ENCODE peak calls at places on chromosomes 2 and 18, in eight cellular contexts. T is H7, S is tibial nerve, K is foreskin melanocyte, I is T-helper 2 cell, V is GM23248, H is Daoy, D is type B pancreatic cell. Q is an unnamed sample.

GRCh38 chr2:150109912-150110311 is 377.6 kb downstream of the RND3 start:
- DNase-seq in T (no peak), S (no peak), K (no peak), I (no peak), V (no peak), H (no peak), D (no peak), Q (no peak)

GRCh38 chr2:202317080-202317859 is 51.7 kb downstream of the NOP58 start:
- DNase-seq in T (no peak), S (peak), K (peak), I (no peak), V (peak), H (peak), D (no peak), Q (no peak)

GRCh38 chr2:182129188-182129707 is 143.6 kb downstream of the PPP1R1C start:
- DNase-seq in T (no peak), S (no peak), K (no peak), I (no peak), V (no peak), H (no peak), D (no peak), Q (no peak)

GRCh38 chr18:32328974-32329373 is 139.1 kb downstream of the MEP1B start:
- DNase-seq in T (no peak), S (peak), K (no peak), I (no peak), V (no peak), H (no peak), D (no peak), Q (no peak)

GRCh38 chr2:192194065-192194865 is 468 bp downstream of the TMEFF2 start:
- DNase-seq in T (peak), S (no peak), K (no peak), I (no peak), V (peak), H (peak), D (peak), Q (no peak)

GRCh38 chr2:41870257-41870570 is 177.6 kb upstream of the PKDCC start:
- DNase-seq in T (no peak), S (no peak), K (no peak), I (no peak), V (no peak), H (no peak), D (no peak), Q (no peak)

GRCh38 chr2:101132202-101132601 is 19.0 kb downstream of the TBC1D8 start:
- DNase-seq in T (no peak), S (no peak), K (no peak), I (no peak), V (no peak), H (no peak), D (no peak), Q (no peak)

GRCh38 chr2:38056216-38056615 is 19.7 kb downstream of the CYP1B1 start:
- DNase-seq in T (no peak), S (no peak), K (no peak), I (no peak), V (no peak), H (peak), D (no peak), Q (no peak)

GRCh38 chr2:47888581-47889280 is 17.6 kb downstream of the FBXO11 start:
- DNase-seq in T (no peak), S (no peak), K (no peak), I (peak), V (peak), H (no peak), D (no peak), Q (no peak)

GRCh38 chr2:133859578-133859977 is 291.3 kb upstream of the NCKAP5 start:
- DNase-seq in T (no peak), S (no peak), K (no peak), I (no peak), V (no peak), H (no peak), D (no peak), Q (no peak)

GRCh38 chr2:188813846-188814245 is 160.3 kb upstream of the COL3A1 start:
- DNase-seq in T (no peak), S (no peak), K (no peak), I (no peak), V (peak), H (peak), D (no peak), Q (no peak)

GRCh38 chr18:37657413-37657965 is 91.9 kb upstream of the CELF4 start:
- DNase-seq in T (no peak), S (no peak), K (no peak), I (no peak), V (no peak), H (no peak), D (no peak), Q (no peak)

GRCh38 chr2:96146151-96146880 is 1.1 kb upstream of the DUSP2 start:
- DNase-seq in T (peak), S (no peak), K (no peak), I (peak), V (no peak), H (peak), D (no peak), Q (peak)

GRCh38 chr2:56474412-56475158 is 290.8 kb downstream of the CCDC85A start:
- DNase-seq in T (no peak), S (no peak), K (no peak), I (no peak), V (peak), H (peak), D (no peak), Q (no peak)

GRCh38 chr18:9366126-9366714 is 31.6 kb downstream of the TWSG1 start:
- DNase-seq in T (peak), S (peak), K (no peak), I (no peak), V (peak), H (peak), D (no peak), Q (no peak)

GRCh38 chr2:46831869-46832265 is 83.7 kb downstream of the MCFD2 start:
- DNase-seq in T (no peak), S (no peak), K (no peak), I (no peak), V (peak), H (no peak), D (no peak), Q (no peak)

GRCh38 chr2:239684271-239684670 is 283.5 kb upstream of the HDAC4 start:
- DNase-seq in T (no peak), S (no peak), K (no peak), I (no peak), V (no peak), H (no peak), D (no peak), Q (no peak)

GRCh38 chr2:218217366-218218309 is 649 bp downstream of the ARPC2 start:
- DNase-seq in T (peak), S (no peak), K (no peak), I (peak), V (peak), H (peak), D (peak), Q (peak)

GRCh38 chr18:75265255-75265654 is 54.7 kb downstream of the TSHZ1 start:
- DNase-seq in T (no peak), S (no peak), K (no peak), I (no peak), V (no peak), H (no peak), D (no peak), Q (no peak)

GRCh38 chr2:224778474-224778877 is 62.3 kb upstream of the CCDC195 start:
- DNase-seq in T (peak), S (peak), K (peak), I (peak), V (peak), H (peak), D (no peak), Q (peak)

GRCh38 chr2:163664610-163665009 is 71.2 kb downstream of the FIGN start:
- DNase-seq in T (no peak), S (no peak), K (no peak), I (no peak), V (peak), H (no peak), D (no peak), Q (no peak)

GRCh38 chr2:162242586-162243304 is 500 bp downstream of the FAP start:
- DNase-seq in T (no peak), S (no peak), K (peak), I (no peak), V (peak), H (no peak), D (no peak), Q (no peak)

GRCh38 chr18:60417946-60418345 is 45.4 kb upstream of the MC4R start:
- DNase-seq in T (no peak), S (no peak), K (no peak), I (no peak), V (peak), H (no peak), D (no peak), Q (no peak)

GRCh38 chr2:138059487-138059886 is 95.2 kb downstream of the HNMT start:
- DNase-seq in T (no peak), S (no peak), K (no peak), I (no peak), V (peak), H (peak), D (no peak), Q (no peak)

GRCh38 chr18:80009661-80010550 is 21.5 kb upstream of the TXNL4A start:
- DNase-seq in T (no peak), S (no peak), K (no peak), I (no peak), V (peak), H (peak), D (no peak), Q (no peak)

GRCh38 chr2:11389551-11390528 is 45.4 kb upstream of the ROCK2 start:
- DNase-seq in T (no peak), S (no peak), K (no peak), I (no peak), V (peak), H (peak), D (no peak), Q (no peak)